ENCODE peak calls at places on chromosomes 2 and 18, in ten cellular contexts. A, B, P, W, I, Z, Q, V, S and Y are unnamed samples.

GRCh38 chr2:98026292-98026691 is 30.5 kb upstream of the TMEM131 start:
- DNase-seq in A (no peak), B (no peak), P (no peak), W (no peak), I (no peak), Z (no peak), Q (no peak), V (no peak), S (no peak), Y (no peak)

GRCh38 chr18:37309059-37309458 is 256.5 kb downstream of the CELF4 start:
- DNase-seq in A (no peak), B (no peak), P (peak), W (no peak), I (no peak), Z (no peak), Q (peak), V (no peak), S (no peak), Y (no peak)

GRCh38 chr2:233463586-233463985 is 103.0 kb downstream of the USP40 start:
- DNase-seq in A (no peak), B (no peak), P (no peak), W (peak), I (no peak), Z (no peak), Q (no peak), V (no peak), S (peak), Y (peak)

GRCh38 chr2:31812051-31812798 is 198.6 kb downstream of the MEMO1 start:
- DNase-seq in A (no peak), B (peak), P (peak), W (no peak), I (peak), Z (peak), Q (peak), V (no peak), S (no peak), Y (peak)

GRCh38 chr18:61939032-61939674 is 46.3 kb upstream of the RNF152 start:
- DNase-seq in A (no peak), B (no peak), P (peak), W (no peak), I (no peak), Z (no peak), Q (no peak), V (no peak), S (no peak), Y (no peak)

GRCh38 chr2:16763493-16763899 is 97.9 kb upstream of the CYRIA start:
- DNase-seq in A (no peak), B (no peak), P (peak), W (no peak), I (peak), Z (no peak), Q (peak), V (no peak), S (no peak), Y (peak)

GRCh38 chr2:142347751-142348150 is 216.9 kb upstream of the LRP1B start:
- DNase-seq in A (no peak), B (no peak), P (peak), W (no peak), I (no peak), Z (no peak), Q (no peak), V (no peak), S (no peak), Y (no peak)

GRCh38 chr2:30957591-30957990 is 150.3 kb upstream of the CAPN13 start:
- DNase-seq in A (no peak), B (no peak), P (no peak), W (no peak), I (no peak), Z (no peak), Q (no peak), V (no peak), S (no peak), Y (no peak)

GRCh38 chr2:134410831-134411231 is 157.0 kb downstream of the MGAT5 start:
- DNase-seq in A (no peak), B (no peak), P (no peak), W (no peak), I (peak), Z (no peak), Q (no peak), V (no peak), S (no peak), Y (no peak)

GRCh38 chr2:71611781-71612545 is 158.6 kb downstream of the DYSF start:
- DNase-seq in A (peak), B (no peak), P (no peak), W (peak), I (no peak), Z (no peak), Q (no peak), V (no peak), S (peak), Y (no peak)

GRCh38 chr18:72700961-72701710 is 157.0 kb upstream of the CBLN2 start:
- DNase-seq in A (no peak), B (peak), P (peak), W (no peak), I (peak), Z (no peak), Q (peak), V (peak), S (no peak), Y (no peak)

GRCh38 chr2:187541086-187542085 is 12.8 kb downstream of the TFPI start:
- DNase-seq in A (no peak), B (peak), P (peak), W (no peak), I (peak), Z (no peak), Q (peak), V (no peak), S (no peak), Y (no peak)

GRCh38 chr2:9074930-9075329 is 71.4 kb upstream of the MBOAT2 start:
- DNase-seq in A (no peak), B (no peak), P (peak), W (no peak), I (no peak), Z (no peak), Q (no peak), V (no peak), S (no peak), Y (no peak)

GRCh38 chr18:36728345-36728744 is 100.5 kb downstream of the TPGS2 start:
- DNase-seq in A (no peak), B (no peak), P (no peak), W (no peak), I (no peak), Z (no peak), Q (no peak), V (no peak), S (no peak), Y (no peak)

GRCh38 chr2:95383635-95384027 is 18.9 kb upstream of the FAHD2A start:
- DNase-seq in A (peak), B (no peak), P (no peak), W (no peak), I (no peak), Z (no peak), Q (no peak), V (no peak), S (no peak), Y (no peak)

GRCh38 chr2:128374001-128374710 is 55.5 kb upstream of the HS6ST1 start:
- DNase-seq in A (no peak), B (peak), P (peak), W (peak), I (no peak), Z (no peak), Q (no peak), V (no peak), S (peak), Y (no peak)

GRCh38 chr2:118830121-118830520 is 17.3 kb downstream of the EN1 start:
- DNase-seq in A (no peak), B (no peak), P (no peak), W (peak), I (no peak), Z (no peak), Q (peak), V (no peak), S (no peak), Y (no peak)

GRCh38 chr2:9821805-9822445 is 21.3 kb upstream of the TAF1B start:
- DNase-seq in A (no peak), B (no peak), P (no peak), W (no peak), I (no peak), Z (no peak), Q (no peak), V (no peak), S (no peak), Y (no peak)

GRCh38 chr18:7750966-7751365 is 183.8 kb downstream of the PTPRM start:
- DNase-seq in A (no peak), B (no peak), P (no peak), W (no peak), I (no peak), Z (no peak), Q (no peak), V (no peak), S (no peak), Y (no peak)

GRCh38 chr2:71882949-71883472 is 264.7 kb downstream of the CYP26B1 start:
- DNase-seq in A (peak), B (peak), P (peak), W (peak), I (peak), Z (no peak), Q (peak), V (peak), S (peak), Y (no peak)

GRCh38 chr2:43427032-43427424 is 168.8 kb downstream of the THADA start:
- DNase-seq in A (no peak), B (no peak), P (no peak), W (no peak), I (no peak), Z (no peak), Q (no peak), V (no peak), S (no peak), Y (no peak)

GRCh38 chr2:406231-406630 is 118.3 kb upstream of the ALKAL2 start:
- DNase-seq in A (no peak), B (no peak), P (no peak), W (no peak), I (no peak), Z (no peak), Q (no peak), V (peak), S (no peak), Y (no peak)

GRCh38 chr2:121128741-121129659 is 156.0 kb downstream of the TFCP2L1 start:
- DNase-seq in A (no peak), B (peak), P (peak), W (no peak), I (peak), Z (no peak), Q (no peak), V (no peak), S (peak), Y (peak)

GRCh38 chr18:57801379-57802165 is 1.5 kb downstream of the ATP8B1 start:
- DNase-seq in A (peak), B (no peak), P (peak), W (no peak), I (peak), Z (no peak), Q (no peak), V (peak), S (no peak), Y (no peak)

GRCh38 chr2:232699110-232699509 is 2.0 kb downstream of the GIGYF2 start:
- DNase-seq in A (no peak), B (no peak), P (no peak), W (no peak), I (no peak), Z (no peak), Q (peak), V (peak), S (no peak), Y (no peak)

GRCh38 chr2:97997774-97998392 is 2.1 kb upstream of the TMEM131 start:
- DNase-seq in A (no peak), B (no peak), P (peak), W (no peak), I (no peak), Z (no peak), Q (no peak), V (no peak), S (no peak), Y (no peak)

DNA sequence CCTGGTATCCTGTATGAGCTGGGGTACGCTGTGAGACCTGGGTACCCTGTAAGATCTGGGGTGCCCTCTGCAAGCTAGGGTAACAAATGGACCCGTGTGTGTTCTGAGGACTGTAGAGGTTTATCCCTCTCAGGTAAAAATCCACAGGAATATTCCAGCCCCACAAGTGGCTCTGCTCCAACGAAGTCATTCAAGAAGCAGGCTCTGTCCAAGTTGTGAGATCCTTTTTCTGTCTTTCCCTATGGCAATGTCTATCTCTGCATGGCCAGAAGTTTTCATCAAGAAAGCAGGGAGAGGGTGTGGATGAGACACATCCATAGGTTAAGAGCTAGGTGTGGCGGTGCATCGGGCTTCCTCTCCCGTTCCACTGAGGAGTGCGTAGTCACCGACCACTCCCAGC is 43.0 kb downstream of the PTGR3 start:
- DNase-seq in A (no peak), B (no peak), P (no peak), W (no peak), I (no peak), Z (no peak), Q (no peak), V (no peak), S (no peak), Y (no peak)
- TF ChIP-seq CTCF in A (no peak), B (no peak), P (no peak), W (no peak), I (no peak), Z (no peak), Q (no peak), V (no peak), S (no peak), Y (no peak)

GRCh38 chr2:159936471-159936870 is 125.9 kb downstream of the PLA2R1 start:
- DNase-seq in A (no peak), B (no peak), P (no peak), W (no peak), I (no peak), Z (no peak), Q (no peak), V (no peak), S (no peak), Y (no peak)

GRCh38 chr2:159941729-159942128 is 120.7 kb downstream of the PLA2R1 start:
- DNase-seq in A (no peak), B (no peak), P (no peak), W (no peak), I (no peak), Z (no peak), Q (no peak), V (no peak), S (no peak), Y (no peak)

GRCh38 chr2:159942149-159942548 is 120.3 kb downstream of the PLA2R1 start:
- DNase-seq in A (no peak), B (no peak), P (no peak), W (no peak), I (peak), Z (no peak), Q (no peak), V (no peak), S (no peak), Y (no peak)

GRCh38 chr2:159938375-159938774 is 124.0 kb downstream of the PLA2R1 start:
- DNase-seq in A (no peak), B (no peak), P (no peak), W (no peak), I (no peak), Z (no peak), Q (no peak), V (no peak), S (no peak), Y (no peak)

GRCh38 chr2:159939946-159940345 is 122.5 kb downstream of the PLA2R1 start:
- DNase-seq in A (no peak), B (peak), P (peak), W (no peak), I (peak), Z (no peak), Q (peak), V (peak), S (no peak), Y (no peak)
- TF ChIP-seq CTCF in A (no peak), B (no peak), P (peak), W (no peak), I (peak), Z (no peak), Q (peak), V (peak), S (peak), Y (no peak)

GRCh38 chr18:3441290-3441689 is 8.7 kb upstream of the TGIF1 start:
- DNase-seq in A (no peak), B (no peak), P (no peak), W (no peak), I (peak), Z (no peak), Q (peak), V (peak), S (no peak), Y (no peak)
- TF ChIP-seq CTCF in A (no peak), B (no peak), P (peak), W (peak), I (no peak), Z (peak), Q (no peak), V (peak), S (peak), Y (peak)

DNA sequence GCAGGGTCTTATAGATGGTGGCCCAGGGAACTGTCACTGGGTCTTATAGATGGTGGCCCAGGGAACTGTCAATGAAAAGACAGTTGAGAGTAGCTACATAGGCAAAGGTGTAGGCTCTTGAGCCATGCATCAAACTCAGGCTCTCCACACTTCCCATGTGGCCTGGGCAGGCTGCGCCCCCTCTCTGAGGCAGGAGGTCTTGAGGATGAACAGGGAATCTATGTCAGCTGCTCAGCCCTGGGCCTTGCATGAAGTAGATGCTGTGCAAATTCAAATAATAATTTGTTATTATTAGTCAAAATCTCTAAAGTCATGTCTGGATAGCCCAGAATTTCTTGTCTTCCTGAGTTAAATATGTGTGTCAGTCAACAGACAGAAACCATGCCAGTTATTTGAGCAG is 26.7 kb downstream of the STK25 start:
- DNase-seq in A (no peak), B (no peak), P (no peak), W (no peak), I (no peak), Z (no peak), Q (no peak), V (no peak), S (no peak), Y (no peak)
- TF ChIP-seq CTCF in A (no peak), B (no peak), P (no peak), W (no peak), I (no peak), Z (no peak), Q (no peak), V (no peak), S (no peak), Y (no peak)

DNA sequence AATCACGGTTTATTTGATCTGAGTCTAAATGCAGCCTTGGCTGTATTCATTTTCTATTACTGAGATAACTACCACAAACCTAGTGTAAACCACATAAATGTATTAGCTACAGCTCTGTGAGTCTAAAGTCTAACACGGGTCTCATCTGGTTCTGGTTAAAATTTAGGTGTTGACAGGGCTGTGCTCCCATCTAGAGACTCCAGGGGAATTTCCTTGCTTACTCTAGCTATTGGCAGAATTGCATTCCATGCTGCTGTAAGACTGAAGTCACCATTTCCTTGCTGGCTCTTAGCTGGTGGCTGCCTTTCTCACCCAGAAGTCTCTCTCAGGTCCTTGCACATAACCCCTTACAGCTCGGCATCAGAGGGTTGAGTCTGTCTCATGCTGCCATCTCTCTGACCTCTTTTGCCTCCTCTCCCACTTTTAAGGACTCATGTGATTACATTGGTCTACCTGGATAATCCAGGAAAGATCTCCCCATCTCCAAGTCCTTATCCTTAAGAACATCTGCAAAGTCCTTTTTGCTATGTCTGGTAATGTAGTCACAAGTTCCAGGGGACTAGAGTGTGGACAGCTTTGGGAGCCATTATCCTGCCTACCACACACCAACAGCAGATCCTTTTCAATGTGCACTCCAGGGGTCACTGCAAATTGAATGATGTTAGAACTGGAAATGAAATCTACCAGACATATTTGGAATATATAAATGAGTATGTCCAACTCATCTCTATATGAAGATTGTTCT is 207.0 kb upstream of the AGAP1 start:
- DNase-seq in A (no peak), B (no peak), P (no peak), W (no peak), I (peak), Z (no peak), Q (no peak), V (no peak), S (no peak), Y (no peak)
- TF ChIP-seq CTCF in A (no peak), B (no peak), P (no peak), W (no peak), I (no peak), Z (no peak), Q (no peak), V (no peak), S (no peak), Y (no peak)

GRCh38 chr2:64622443-64623231 is 31.1 kb downstream of the SERTAD2 start:
- DNase-seq in A (no peak), B (no peak), P (no peak), W (no peak), I (peak), Z (no peak), Q (no peak), V (no peak), S (no peak), Y (peak)
- TF ChIP-seq CTCF in A (no peak), B (no peak), P (peak), W (no peak), I (peak), Z (no peak), Q (peak), V (no peak), S (peak), Y (no peak)

GRCh38 chr2:115384399-115384798 is 942.0 kb downstream of the DPP10 start:
- DNase-seq in A (no peak), B (no peak), P (no peak), W (no peak), I (no peak), Z (no peak), Q (no peak), V (no peak), S (no peak), Y (no peak)

GRCh38 chr2:115386465-115386864 is 944.0 kb downstream of the DPP10 start:
- DNase-seq in A (no peak), B (no peak), P (no peak), W (no peak), I (no peak), Z (no peak), Q (no peak), V (no peak), S (no peak), Y (no peak)

GRCh38 chr2:115389898-115390297 is 947.5 kb downstream of the DPP10 start:
- DNase-seq in A (no peak), B (no peak), P (no peak), W (no peak), I (no peak), Z (no peak), Q (no peak), V (no peak), S (no peak), Y (no peak)

DNA sequence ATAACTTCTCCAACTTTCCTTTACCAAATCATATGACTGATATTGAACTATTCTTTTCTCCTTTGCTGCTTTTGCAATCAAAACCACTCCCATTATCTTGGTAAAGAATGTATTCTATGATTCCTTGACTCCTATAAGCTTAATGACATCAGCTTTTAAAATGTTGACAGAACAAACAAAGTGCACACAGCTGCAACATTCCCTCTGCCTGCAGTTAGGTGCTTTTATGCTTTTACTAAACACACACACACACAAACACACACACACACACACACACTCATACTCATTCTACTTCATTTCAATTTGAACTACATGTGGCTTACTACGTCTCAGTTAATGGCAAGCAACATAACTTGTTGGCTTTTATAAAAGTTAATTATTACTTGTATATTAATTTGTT is 946.6 kb downstream of the DPP10 start:
- DNase-seq in A (no peak), B (no peak), P (no peak), W (no peak), I (no peak), Z (no peak), Q (no peak), V (no peak), S (no peak), Y (no peak)
- TF ChIP-seq CTCF in A (no peak), B (no peak), P (no peak), W (no peak), I (no peak), Z (no peak), Q (no peak), V (no peak), S (no peak), Y (no peak)

DNA sequence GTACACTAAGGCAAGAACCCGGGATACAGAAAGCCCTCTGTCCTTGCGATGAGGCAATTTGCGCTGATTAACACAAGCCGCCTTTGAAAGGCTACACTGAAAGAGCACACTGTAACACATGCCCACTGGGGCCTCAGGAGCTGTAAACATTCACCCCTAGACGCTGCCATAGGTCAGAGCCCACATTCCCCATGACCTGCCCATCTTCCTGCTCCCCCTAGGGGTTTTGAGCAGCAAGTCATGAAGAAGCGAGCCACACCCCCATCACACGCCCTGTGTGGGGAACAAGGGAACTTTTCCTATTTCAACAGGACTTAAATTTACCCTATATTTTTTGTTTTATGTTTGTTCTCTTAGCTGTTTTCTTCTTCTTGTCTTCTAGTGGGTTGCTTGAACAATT is 47.8 kb upstream of the SLC4A10 start:
- DNase-seq in A (no peak), B (peak), P (no peak), W (no peak), I (peak), Z (no peak), Q (peak), V (peak), S (no peak), Y (no peak)
- TF ChIP-seq CTCF in A (no peak), B (peak), P (no peak), W (no peak), I (peak), Z (no peak), Q (no peak), V (peak), S (peak), Y (no peak)